ENCODE peak calls at places on chromosome 5, in six cellular contexts. L is AG20443, T is NCI-H2107, M is cardiac muscle cell, I is memory B cell, Z is activated B cell treated with CpG ODN at 0.5 μM for 24 hours. Q is an unnamed sample.
A peak's percentile ranks its signal among the peaks of the same experiment; 100 is the strongest.

GRCh38 chr5:2131826-2132496 is 249.2 kb upstream of the IRX4 start:
- DNase-seq in L (no peak), T (no peak), M (no peak), I (no peak), Z (no peak), Q (no peak)

GRCh38 chr5:154881986-154882385 is 23.6 kb downstream of the CNOT8 start:
- DNase-seq in L (no peak), T (no peak), M (no peak), I (no peak), Z (no peak), Q (no peak)

GRCh38 chr5:40389591-40389990 is 290.1 kb upstream of the PTGER4 start:
- DNase-seq in L (no peak), T (no peak), M (no peak), I (no peak), Z (no peak), Q (no peak)

GRCh38 chr5:54742417-54742889 is 224.9 kb downstream of the SNX18 start:
- DNase-seq in L (peak; percentile 49), T (no peak), M (peak; percentile 39), I (no peak), Z (no peak), Q (peak; percentile 44)

GRCh38 chr5:119327018-119327417 is 28.8 kb upstream of the TNFAIP8 start:
- DNase-seq in L (peak; percentile 49), T (no peak), M (no peak), I (no peak), Z (no peak), Q (no peak)

GRCh38 chr5:14873093-14873492 is 1.5 kb upstream of the ANKH start:
- DNase-seq in L (no peak), T (no peak), M (no peak), I (no peak), Z (no peak), Q (no peak)

GRCh38 chr5:74622944-74623343 is 17.6 kb downstream of the ENC1 start:
- DNase-seq in L (no peak), T (no peak), M (no peak), I (no peak), Z (no peak), Q (no peak)

GRCh38 chr5:67289763-67290521 is 93.3 kb upstream of the CD180 start:
- DNase-seq in L (no peak), T (no peak), M (no peak), I (no peak), Z (no peak), Q (no peak)

GRCh38 chr5:50325237-50325832 is 115.8 kb downstream of the EMB start:
- DNase-seq in L (peak; percentile 27), T (no peak), M (peak; percentile 2), I (peak; percentile 11), Z (no peak), Q (no peak)

GRCh38 chr5:3414371-3414770 is 181.3 kb upstream of the IRX1 start:
- DNase-seq in L (no peak), T (no peak), M (no peak), I (no peak), Z (no peak), Q (no peak)

GRCh38 chr5:137938358-137939138 is 49.3 kb downstream of the PKD2L2 start:
- DNase-seq in L (no peak), T (no peak), M (no peak), I (no peak), Z (no peak), Q (no peak)

GRCh38 chr5:142678615-142679014 is 7.3 kb downstream of the FGF1 start:
- DNase-seq in L (no peak), T (no peak), M (peak; percentile 5), I (no peak), Z (no peak), Q (no peak)

GRCh38 chr5:52738095-52738506 is 49.6 kb upstream of the ITGA1 start:
- DNase-seq in L (no peak), T (no peak), M (peak; percentile 32), I (no peak), Z (no peak), Q (peak; percentile 46)

GRCh38 chr5:160287378-160288051 is 24.8 kb downstream of the CCNJL start:
- DNase-seq in L (no peak), T (no peak), M (peak; percentile 95), I (no peak), Z (no peak), Q (no peak)

GRCh38 chr5:180860273-180860886 is 696 bp downstream of the ZFP62 start:
- DNase-seq in L (peak; percentile 15), T (no peak), M (no peak), I (no peak), Z (peak; percentile 53), Q (peak; percentile 67)

GRCh38 chr5:134444941-134445471 is 33.3 kb upstream of the CDKN2AIPNL start:
- DNase-seq in L (no peak), T (no peak), M (no peak), I (no peak), Z (no peak), Q (no peak)

GRCh38 chr5:68542207-68542606 is 326.7 kb downstream of the PIK3R1 start:
- DNase-seq in L (no peak), T (no peak), M (no peak), I (no peak), Z (no peak), Q (no peak)

GRCh38 chr5:387491-388265 is 55.3 kb upstream of the EXOC3 start:
- DNase-seq in L (no peak), T (no peak), M (no peak), I (no peak), Z (no peak), Q (no peak)

GRCh38 chr5:38772471-38772870 is 73.3 kb upstream of the OSMR start:
- DNase-seq in L (no peak), T (no peak), M (no peak), I (no peak), Z (no peak), Q (no peak)

GRCh38 chr5:9090381-9091026 is 455.4 kb downstream of the SEMA5A start:
- DNase-seq in L (no peak), T (no peak), M (no peak), I (no peak), Z (no peak), Q (no peak)

GRCh38 chr5:26009742-26010141 is 1028.6 kb downstream of the CDH9 start:
- DNase-seq in L (no peak), T (no peak), M (peak; percentile 52), I (no peak), Z (no peak), Q (peak; percentile 23)

GRCh38 chr5:58042933-58043606 is 416.8 kb downstream of the PLK2 start:
- DNase-seq in L (no peak), T (no peak), M (no peak), I (no peak), Z (no peak), Q (no peak)

GRCh38 chr5:54807421-54807820 is 178.0 kb downstream of the ESM1 start:
- DNase-seq in L (peak; percentile 65), T (no peak), M (no peak), I (no peak), Z (no peak), Q (peak; percentile 76)

GRCh38 chr5:80238778-80239679 is 16.8 kb downstream of the SERINC5 start:
- DNase-seq in L (peak; percentile 56), T (peak; percentile 43), M (peak; percentile 64), I (no peak), Z (no peak), Q (no peak)

GRCh38 chr5:81638471-81638870 is 112.4 kb downstream of the SSBP2 start:
- DNase-seq in L (no peak), T (no peak), M (no peak), I (no peak), Z (no peak), Q (no peak)

GRCh38 chr5:68662804-68663307 is 431.0 kb upstream of the SLC30A5 start:
- DNase-seq in L (no peak), T (no peak), M (no peak), I (no peak), Z (no peak), Q (no peak)

Q was measured in HT1080.